ENCODE peak calls at places on chromosome 12, in seven cellular contexts. O is prostate gland, K is transverse colon, V is fibroblast of lung, H is esophagus squamous epithelium, D is uterus, U is stomach. Y is an unnamed sample. For H3K4me1 and H3K27me3, the result is how much of the 10 kb centered on the place peaks cover.

GRCh38 chr12:29709056-29709455 is 74.7 kb downstream of the TMTC1 start:
- DNase-seq in O (no peak), K (no peak), V (peak), H (no peak), D (no peak), U (no peak), Y (no peak)

GRCh38 chr12:24742378-24742777 is 206.5 kb downstream of the BCAT1 start:
- DNase-seq in O (no peak), K (peak), V (no peak), H (no peak), D (no peak), U (no peak), Y (no peak)

GRCh38 chr12:88471641-88472040 is 108.6 kb downstream of the KITLG start:
- DNase-seq in O (no peak), K (no peak), V (peak), H (no peak), D (no peak), U (no peak), Y (peak)

GRCh38 chr12:30021046-30021833 is 237.5 kb upstream of the TMTC1 start:
- DNase-seq in O (no peak), K (no peak), V (peak), H (no peak), D (no peak), U (no peak), Y (peak)

GRCh38 chr12:72264548-72265175 is 7.5 kb upstream of the TRHDE start:
- DNase-seq in O (no peak), K (no peak), V (no peak), H (no peak), D (no peak), U (no peak), Y (peak)

GRCh38 chr12:12705833-12706520 is 10.0 kb upstream of the GPR19 start:
- DNase-seq in O (no peak), K (peak), V (no peak), H (no peak), D (no peak), U (peak), Y (no peak)

GRCh38 chr12:2615665-2616387 is 178.9 kb upstream of the FKBP4 start:
- DNase-seq in O (no peak), K (no peak), V (peak), H (no peak), D (peak), U (no peak), Y (no peak)

GRCh38 chr12:25254271-25254880 is 3.6 kb upstream of the KRAS start:
- DNase-seq in O (no peak), K (no peak), V (peak), H (no peak), D (no peak), U (no peak), Y (no peak)

GRCh38 chr12:5022465-5023061 is 21.1 kb upstream of the KCNA5 start:
- DNase-seq in O (peak), K (peak), V (peak), H (no peak), D (no peak), U (peak), Y (peak)

GRCh38 chr12:126704609-126705008 is 1562.4 kb upstream of the TMEM132C start:
- DNase-seq in O (no peak), K (no peak), V (no peak), H (no peak), D (no peak), U (no peak), Y (no peak)

GRCh38 chr12:82904219-82904795 is 217.6 kb downstream of the TMTC2 start:
- DNase-seq in O (no peak), K (no peak), V (peak), H (no peak), D (no peak), U (no peak), Y (peak)

DNA sequence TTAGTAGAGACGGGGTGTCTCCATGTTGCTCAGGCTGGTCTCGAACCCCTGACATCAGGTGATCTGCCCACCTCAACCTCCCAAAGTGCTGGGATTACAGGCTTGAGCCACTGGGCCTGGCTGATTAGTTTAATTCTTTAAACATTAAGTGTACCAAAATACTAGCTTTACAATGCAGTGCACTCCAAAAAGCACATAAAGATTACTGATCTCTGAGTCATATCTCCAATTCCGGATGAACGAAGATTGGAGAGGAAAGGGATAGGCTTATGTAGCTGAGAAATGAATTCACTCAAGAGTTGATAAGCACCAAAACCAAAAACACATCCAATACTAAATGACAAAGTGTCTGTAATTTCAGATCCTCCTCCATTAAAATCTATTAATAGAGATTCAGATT is 15.1 kb downstream of the NAV3 start:
- DNase-seq in O (no peak), K (no peak), V (peak), H (no peak), D (no peak), U (no peak), Y (peak)
- H3K4me3 ChIP-seq in O (no peak), K (no peak), V (no peak), H (no peak), D (no peak), U (no peak), Y (no peak)

GRCh38 chr12:104494137-104494815 is 37.5 kb downstream of the CHST11 start:
- DNase-seq in O (no peak), K (no peak), V (peak), H (no peak), D (no peak), U (no peak), Y (no peak)
- H3K4me1 ChIP-seq in O (under half), K (under half), V (under half), H (under half), D (under half), U (under half), Y (under half)

GRCh38 chr12:123998344-123998941 is 25.4 kb downstream of the ZNF664 start:
- DNase-seq in O (no peak), K (no peak), V (no peak), H (no peak), D (no peak), U (no peak), Y (no peak)

GRCh38 chr12:123998960-123999359 is 25.9 kb downstream of the ZNF664 start:
- DNase-seq in O (no peak), K (no peak), V (peak), H (no peak), D (no peak), U (no peak), Y (no peak)

GRCh38 chr12:123997908-123998307 is 24.9 kb downstream of the ZNF664 start:
- DNase-seq in O (no peak), K (no peak), V (no peak), H (no peak), D (no peak), U (no peak), Y (no peak)

GRCh38 chr12:123996581-123996980 is 23.6 kb downstream of the ZNF664 start:
- DNase-seq in O (no peak), K (no peak), V (no peak), H (no peak), D (no peak), U (no peak), Y (no peak)

GRCh38 chr12:123997033-123997822 is 24.2 kb downstream of the ZNF664 start:
- DNase-seq in O (no peak), K (no peak), V (no peak), H (no peak), D (no peak), U (no peak), Y (no peak)
- H3K27me3 ChIP-seq in O (under half), K (under half), V (under half), H (under half), D (under half), U (under half), Y (under half)

GRCh38 chr12:106957617-106958016 is 1.9 kb downstream of the TMEM263 start:
- DNase-seq in O (no peak), K (no peak), V (no peak), H (no peak), D (no peak), U (no peak), Y (peak)
- H3K4me3 ChIP-seq in O (peak), K (no peak), V (peak), H (peak), D (peak), U (peak), Y (peak)

GRCh38 chr12:67279637-67280036 is 10.5 kb downstream of the CAND1 start:
- DNase-seq in O (no peak), K (no peak), V (no peak), H (no peak), D (no peak), U (no peak), Y (no peak)
- H3K4me1 ChIP-seq in O (under half), K (under half), V (under half), H (under half), D (under half), U (under half), Y (under half)

DNA sequence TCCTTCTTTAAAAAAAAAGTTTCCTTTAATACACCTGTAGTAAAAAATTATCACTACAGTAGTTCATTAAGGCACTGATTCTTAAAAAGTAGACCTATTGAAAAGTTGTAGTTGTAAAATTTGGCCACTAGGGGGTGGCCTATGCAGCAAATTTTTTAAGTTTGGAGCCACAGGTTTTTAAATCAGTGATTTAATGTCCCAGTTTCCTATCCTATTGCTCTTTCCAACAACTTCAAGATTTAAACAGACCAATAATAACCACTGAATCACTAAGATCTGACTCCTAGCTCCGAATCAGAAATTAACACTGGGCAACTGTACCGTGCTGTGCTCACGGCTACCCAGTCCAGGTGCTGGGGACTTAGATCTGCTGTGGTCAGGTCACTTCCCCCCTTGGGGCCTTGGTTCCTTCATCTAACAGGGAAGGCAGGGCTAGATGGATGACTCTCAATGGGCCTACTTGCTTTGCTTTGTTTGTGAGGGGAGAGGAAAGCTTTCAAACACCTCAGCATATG is 279.3 kb downstream of the MED13L start:
- DNase-seq in O (no peak), K (peak), V (peak), H (no peak), D (no peak), U (no peak), Y (peak)
- H3K27me3 ChIP-seq in O (under half), K (under half), V (under half), H (under half), D (under half), U (under half), Y (under half)

GRCh38 chr12:49959570-49960473 is 1.9 kb upstream of the AQP5 start:
- DNase-seq in O (peak), K (no peak), V (peak), H (no peak), D (no peak), U (peak), Y (peak)

GRCh38 chr12:49961993-49962764 is 507 bp downstream of the AQP5 start:
- DNase-seq in O (no peak), K (no peak), V (no peak), H (no peak), D (no peak), U (no peak), Y (no peak)

GRCh38 chr12:49962861-49963765 is 1.4 kb downstream of the AQP5 start:
- DNase-seq in O (peak), K (peak), V (peak), H (no peak), D (no peak), U (peak), Y (peak)

GRCh38 chr12:49961111-49961922 is at the start of gene AQP5:
- DNase-seq in O (no peak), K (no peak), V (no peak), H (no peak), D (no peak), U (peak), Y (peak)

DNA sequence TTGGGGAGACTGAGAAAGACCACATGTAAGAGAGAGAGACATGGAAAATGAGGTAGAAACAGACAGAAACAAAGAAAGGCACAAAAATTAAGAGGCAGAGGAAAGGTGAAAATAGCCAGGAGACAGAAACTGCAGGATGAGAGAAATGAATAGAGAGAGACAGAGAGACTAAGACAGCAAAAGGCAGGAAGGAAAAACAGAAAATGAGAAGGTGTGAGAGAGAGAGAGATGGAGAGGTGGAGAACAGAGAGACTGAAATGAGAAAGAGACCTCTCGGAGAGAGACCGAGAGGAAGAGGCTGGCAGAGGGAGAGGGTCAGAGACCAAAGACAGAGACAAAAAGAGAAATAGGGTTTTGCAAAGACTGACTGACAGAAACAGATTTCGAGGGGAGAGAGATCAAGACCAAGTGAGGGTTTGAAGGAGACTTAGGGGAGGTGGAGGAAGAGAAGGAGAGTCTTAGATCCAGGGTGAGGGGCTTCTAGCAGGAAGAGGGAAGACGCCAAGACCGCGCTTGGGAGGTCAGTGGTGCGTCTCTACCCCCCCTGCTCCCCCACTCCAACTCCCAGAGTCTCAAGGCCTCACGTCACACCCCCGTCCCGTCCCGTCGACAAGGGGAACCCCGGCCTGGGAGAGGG is 1.1 kb upstream of the AQP5 start:
- DNase-seq in O (no peak), K (no peak), V (no peak), H (no peak), D (no peak), U (no peak), Y (no peak)
- H3K4me3 ChIP-seq in O (no peak), K (no peak), V (no peak), H (peak), D (peak), U (peak), Y (no peak)

GRCh38 chr12:76569685-76570604 is 10.4 kb upstream of the OSBPL8 start:
- DNase-seq in O (no peak), K (no peak), V (no peak), H (no peak), D (no peak), U (no peak), Y (no peak)
- H3K4me1 ChIP-seq in O (under half), K (under half), V (under half), H (under half), D (under half), U (under half), Y (under half)

GRCh38 chr12:111361717-111362576 is 6.9 kb downstream of the PHETA1 start:
- DNase-seq in O (no peak), K (no peak), V (no peak), H (no peak), D (no peak), U (peak), Y (no peak)

GRCh38 chr12:111359914-111360276 is 9.0 kb downstream of the PHETA1 start:
- DNase-seq in O (no peak), K (no peak), V (no peak), H (no peak), D (no peak), U (no peak), Y (no peak)

GRCh38 chr12:111360325-111360930 is 8.5 kb downstream of the PHETA1 start:
- DNase-seq in O (no peak), K (no peak), V (no peak), H (no peak), D (no peak), U (no peak), Y (no peak)

GRCh38 chr12:111362687-111363475 is 6.0 kb downstream of the PHETA1 start:
- DNase-seq in O (no peak), K (no peak), V (no peak), H (no peak), D (no peak), U (no peak), Y (no peak)

DNA sequence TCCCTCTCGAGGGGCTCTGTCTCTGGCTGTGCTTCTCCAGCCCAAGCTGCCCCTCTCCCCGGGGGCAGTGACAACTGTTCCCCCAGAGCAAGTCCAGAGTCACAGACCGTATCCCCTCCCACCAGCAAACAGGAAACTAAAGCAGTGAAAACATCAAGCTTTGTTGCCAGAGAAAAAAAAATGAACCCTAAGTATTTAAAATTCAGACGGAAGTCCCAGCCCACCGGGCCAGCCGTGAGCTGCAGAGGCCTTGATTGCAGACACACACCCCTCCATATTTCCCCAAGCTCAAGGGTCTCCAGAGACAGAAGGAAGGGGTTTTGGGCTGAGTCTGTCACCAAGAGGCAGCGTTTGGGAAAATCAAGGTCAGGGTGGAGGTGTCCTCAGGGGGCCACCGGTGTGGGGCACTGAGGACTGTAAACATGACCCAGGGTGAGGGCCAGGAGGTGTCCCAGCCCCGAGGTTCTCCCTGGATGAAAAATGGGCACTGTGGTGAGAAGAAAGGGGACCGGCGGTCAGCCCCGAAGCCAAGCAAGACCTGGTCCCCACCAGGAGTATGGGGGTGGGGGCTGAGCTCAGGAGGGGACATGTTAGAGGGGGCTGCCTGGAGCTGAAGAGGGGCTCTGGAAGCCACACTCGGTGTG is 7.7 kb downstream of the PHETA1 start:
- DNase-seq in O (no peak), K (no peak), V (no peak), H (no peak), D (no peak), U (no peak), Y (no peak)
- H3K27me3 ChIP-seq in O (under half), K (under half), V (under half), H (under half), D (under half), U (under half), Y (under half)

DNA sequence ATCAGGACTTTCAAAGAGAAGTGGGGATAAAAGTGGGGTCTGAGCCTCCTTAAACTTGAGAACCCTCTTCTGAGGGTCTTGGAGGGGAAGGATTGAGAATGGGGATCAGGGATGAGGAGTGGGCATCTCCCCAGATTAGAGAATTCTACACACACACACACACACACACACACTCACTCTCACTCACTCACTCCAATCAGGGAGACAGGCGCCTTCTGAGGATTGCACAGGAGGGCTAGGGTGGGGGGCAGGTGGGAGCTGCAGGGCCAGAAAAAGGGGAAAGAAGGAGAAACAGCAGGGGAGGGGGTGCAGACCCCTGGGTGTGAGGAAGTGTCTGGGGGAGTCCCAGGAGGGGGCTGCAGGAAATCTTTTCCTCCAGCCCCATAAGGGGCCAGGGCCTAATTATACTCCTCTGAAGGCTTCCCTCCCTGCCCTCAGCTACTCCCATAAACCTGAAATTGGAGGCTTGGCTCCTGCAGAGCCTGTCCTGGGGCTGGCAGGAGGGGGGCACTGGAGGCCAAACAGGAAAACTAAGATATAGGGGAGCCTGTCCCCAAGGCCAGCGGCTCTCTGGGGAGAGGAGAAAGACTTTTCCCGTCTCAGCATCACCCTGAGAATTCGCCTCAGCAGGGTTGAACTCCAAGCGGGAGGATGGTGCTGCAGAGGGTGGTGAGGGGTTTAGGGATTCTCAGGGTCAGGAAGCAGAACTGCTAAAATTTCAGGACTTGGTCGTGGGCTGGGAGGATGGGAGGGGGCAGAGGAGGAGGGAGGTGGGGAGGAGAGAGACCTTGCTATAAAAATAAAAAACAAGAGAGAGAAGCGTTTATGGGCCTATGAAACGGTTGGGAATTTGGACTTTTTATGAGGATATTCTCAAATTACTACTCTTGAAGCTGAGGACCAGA is 1.6 kb downstream of the HOXC9 start:
- DNase-seq in O (no peak), K (no peak), V (no peak), H (no peak), D (no peak), U (no peak), Y (no peak)
- H3K4me3 ChIP-seq in O (no peak), K (no peak), V (no peak), H (no peak), D (no peak), U (no peak), Y (peak)

Y was measured in adipocyte.